ENCODE peak calls at places on chromosomes 12 and 14, in six cellular contexts. X is lung; V is EH; B is A172; K is stimulated activated CD4-positive, alpha-beta T cell treated with anti-CD3 and anti-CD28 coated beads, Interleukin-1b, Interleukin-23, amount 100 ng/mL, for 48 hours; I is sigmoid colon. C is an unnamed sample.

GRCh38 chr12:32397703-32398102 is 1.7 kb upstream of the FGD4 start:
- DNase-seq in X (no peak), V (no peak), B (no peak), K (no peak), I (no peak), C (no peak)

GRCh38 chr14:103130017-103130764 is 6.9 kb downstream of the TNFAIP2 start:
- DNase-seq in X (no peak), V (no peak), B (no peak), K (no peak), I (no peak), C (no peak)

GRCh38 chr12:70571029-70571428 is 66.2 kb downstream of the PTPRB start:
- DNase-seq in X (no peak), V (no peak), B (no peak), K (no peak), I (no peak), C (no peak)

GRCh38 chr12:110778801-110779577 is 36.3 kb upstream of the PPP1CC start:
- DNase-seq in X (no peak), V (no peak), B (no peak), K (no peak), I (no peak), C (no peak)

GRCh38 chr12:6211421-6211869 is 11.2 kb downstream of the CD9 start:
- DNase-seq in X (no peak), V (peak; percentile 90), B (peak; percentile 48), K (no peak), I (peak; percentile 81), C (no peak)

GRCh38 chr14:95225251-95225887 is 68.0 kb upstream of the DICER1 start:
- DNase-seq in X (no peak), V (no peak), B (no peak), K (no peak), I (peak; percentile 26), C (no peak)

GRCh38 chr14:53192023-53192422 is 38.9 kb upstream of the DDHD1 start:
- DNase-seq in X (no peak), V (no peak), B (no peak), K (no peak), I (no peak), C (no peak)

GRCh38 chr12:1517007-1517406 is 77.4 kb downstream of the FBXL14 start:
- DNase-seq in X (no peak), V (peak; percentile 89), B (no peak), K (no peak), I (no peak), C (peak; percentile 59)

GRCh38 chr12:1297206-1297605 is 297.2 kb downstream of the FBXL14 start:
- DNase-seq in X (no peak), V (peak; percentile 80), B (no peak), K (no peak), I (no peak), C (no peak)

GRCh38 chr14:91159182-91159581 is 45.3 kb downstream of the DGLUCY start:
- DNase-seq in X (peak; percentile 70), V (no peak), B (no peak), K (no peak), I (no peak), C (no peak)

GRCh38 chr14:100862277-100862676 is 36.4 kb downstream of the MEG3 start:
- DNase-seq in X (no peak), V (no peak), B (no peak), K (no peak), I (peak; percentile 61), C (peak; percentile 15)

GRCh38 chr12:93762912-93763311 is 85.7 kb downstream of the CRADD start:
- DNase-seq in X (no peak), V (no peak), B (no peak), K (no peak), I (no peak), C (no peak)

C was measured in MG63.